ENCODE peak calls at places on chromosomes 3 and 15, in four cellular contexts. J is tibial artery, E is colonic mucosa, A is GM23248. R is an unnamed sample.

GRCh38 chr3:14144423-14145075 is 19.7 kb downstream of the TMEM43 start:
- DNase-seq in J (peak; percentile 88), E (peak; percentile 68), A (peak; percentile 100), R (no peak)

GRCh38 chr3:9793161-9793781 is 389 bp downstream of the ARPC4 start:
- DNase-seq in E (peak; percentile 60), J (peak; percentile 38), A (peak; percentile 83), R (no peak)

GRCh38 chr3:64574194-64574593 is 113.6 kb downstream of the ADAMTS9 start:
- DNase-seq in J (no peak), E (no peak), A (no peak), R (no peak)

GRCh38 chr3:69255928-69256327 is 130.0 kb downstream of the FRMD4B start:
- DNase-seq in A (no peak), J (no peak), E (no peak), R (no peak)

GRCh38 chr15:65917407-65917756 is 48.1 kb downstream of the RAB11A start:
- DNase-seq in A (no peak), J (no peak), E (no peak), R (no peak)

GRCh38 chr15:53976844-53977392 is 1.3 kb upstream of the UNC13C start:
- DNase-seq in J (peak; percentile 25), E (no peak), A (no peak), R (peak; percentile 44)

GRCh38 chr3:108017587-108017986 is 73.2 kb downstream of the CD47 start:
- DNase-seq in J (no peak), E (no peak), A (no peak), R (no peak)

GRCh38 chr3:57803647-57804081 is 47.6 kb downstream of the SLMAP start:
- DNase-seq in J (peak; percentile 25), A (peak; percentile 92), E (peak; percentile 77), R (no peak)

GRCh38 chr3:59257506-59257905 is 207.7 kb upstream of the CFAP20DC start:
- DNase-seq in E (no peak), A (no peak), J (no peak), R (no peak)

GRCh38 chr3:122893282-122893681 is 98.4 kb downstream of the SLC49A4 start:
- DNase-seq in J (no peak), E (no peak), A (no peak), R (no peak)

GRCh38 chr3:197280156-197280555 is 18.3 kb downstream of the DLG1 start:
- DNase-seq in E (no peak), J (no peak), A (no peak), R (no peak)

GRCh38 chr15:73573572-73573971 is 59.6 kb downstream of the NPTN start:
- DNase-seq in A (peak; percentile 43), J (no peak), E (peak; percentile 91), R (no peak)

GRCh38 chr3:29693863-29694262 is 413.0 kb downstream of the RBMS3 start:
- DNase-seq in E (no peak), A (peak; percentile 79), J (no peak), R (no peak)

DNA sequence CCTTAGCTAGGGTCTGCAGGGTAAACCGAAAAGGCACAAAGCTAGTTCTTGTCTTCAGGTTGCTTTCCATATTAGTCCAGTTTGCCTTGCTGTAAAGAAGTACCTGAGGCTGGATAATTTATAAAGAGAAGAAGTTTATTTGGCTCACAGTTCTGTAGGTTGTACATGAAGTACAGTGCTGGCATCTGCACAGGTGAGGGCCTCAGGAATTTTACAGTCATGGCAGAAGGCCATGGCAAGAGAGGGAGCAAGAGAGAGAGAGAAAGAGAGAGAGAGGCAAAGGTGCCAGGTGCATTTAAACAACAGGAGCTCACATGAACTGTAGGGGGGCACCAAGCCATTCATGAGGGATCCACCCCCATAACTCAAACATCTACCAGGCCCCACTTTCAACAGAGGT is 26.9 kb downstream of the TRIM42 start:
- DNase-seq in J (no peak), E (no peak), A (no peak), R (no peak)
- H3K27ac ChIP-seq in J (no peak overlapping the region), E (no peak overlapping the region), A (no peak overlapping the region), R (no peak overlapping the region)

DNA sequence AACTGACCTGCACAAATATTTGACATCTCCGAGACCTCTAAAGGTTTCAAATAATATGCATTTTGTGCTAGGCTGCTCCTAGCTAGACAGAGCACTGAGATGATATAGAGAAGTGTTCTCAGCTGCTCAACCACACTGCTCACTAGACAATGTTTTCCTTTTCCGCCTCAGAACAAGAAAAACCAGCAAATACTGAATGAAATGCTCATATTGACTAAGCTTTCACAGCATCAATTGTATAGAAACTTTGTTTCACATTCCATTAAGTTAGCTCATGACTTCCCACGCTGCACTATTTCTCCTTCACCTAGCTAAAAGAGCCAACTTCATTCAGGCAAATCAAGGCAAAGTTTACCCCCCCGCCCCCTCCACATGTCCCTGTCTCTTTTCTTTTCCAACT is 719 bp downstream of the ZNF385D start:
- DNase-seq in A (peak; percentile 73), J (no peak), E (no peak), R (no peak)
- H3K4me3 ChIP-seq in A (peak overlapping the region; percentile 87), J (peak overlapping the region; percentile 75), E (no peak overlapping the region), R (peak overlapping the region; percentile 59)

DNA sequence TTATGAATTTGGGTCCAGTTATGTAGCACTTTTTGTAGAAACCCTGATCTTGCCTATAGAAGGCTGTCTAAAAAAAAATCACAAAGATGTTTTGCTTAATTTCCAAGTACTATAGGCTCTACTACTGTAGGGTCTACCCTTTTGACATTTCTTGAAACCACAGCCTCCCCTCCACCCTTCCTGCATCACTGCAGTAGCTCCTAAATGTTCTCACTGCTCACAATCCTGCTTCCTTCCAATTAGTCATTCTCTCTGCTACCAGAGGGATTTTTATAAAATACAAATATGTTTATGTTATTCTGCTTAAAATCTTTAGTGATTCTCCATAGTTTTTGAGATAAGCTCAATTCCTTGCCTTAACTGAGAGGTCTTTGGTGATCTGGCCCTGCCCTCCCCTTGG is 114.0 kb downstream of the CYP19A1 start:
- DNase-seq in E (no peak), A (peak; percentile 53), J (no peak), R (no peak)
- H3K27ac ChIP-seq in E (no peak overlapping the region), A (peak overlapping the region; percentile 85), J (peak overlapping the region; percentile 18), R (no peak overlapping the region)

GRCh38 chr3:16802382-16802781 is 82.4 kb upstream of the PLCL2 start:
- DNase-seq in E (no peak), A (no peak), J (no peak), R (no peak)

GRCh38 chr3:16803019-16803418 is 81.7 kb upstream of the PLCL2 start:
- DNase-seq in E (no peak), A (no peak), J (no peak), R (no peak)

GRCh38 chr3:16801698-16802097 is 83.1 kb upstream of the PLCL2 start:
- DNase-seq in A (peak; percentile 25), J (no peak), E (no peak), R (no peak)

GRCh38 chr3:16800361-16800760 is 84.4 kb upstream of the PLCL2 start:
- DNase-seq in J (no peak), E (no peak), A (no peak), R (no peak)

GRCh38 chr3:16801223-16801622 is 83.5 kb upstream of the PLCL2 start:
- DNase-seq in A (no peak), J (no peak), E (no peak), R (no peak)
- H3K4me3 ChIP-seq in A (no peak overlapping the region), J (no peak overlapping the region), E (no peak overlapping the region), R (no peak overlapping the region)

GRCh38 chr15:80003171-80003570 is 32.2 kb upstream of the BCL2A1 start:
- DNase-seq in A (no peak), J (no peak), E (no peak), R (no peak)
- H3K27ac ChIP-seq in A (no peak overlapping the region), J (no peak overlapping the region), E (no peak overlapping the region), R (no peak overlapping the region)